ENCODE peak calls at places on chromosomes 2 and 18, in four cellular contexts. Q is HFFc6; Z is activated T-cell treated with anti-CD3 and anti-CD28 coated beads, Interleukin-2, amount 50 U/mL, for 72 hours; E is CD8-positive, alpha-beta T cell. L is an unnamed sample.

GRCh38 chr2:33000986-33001385 is 54.2 kb downstream of the LTBP1 start:
- DNase-seq in Z (no peak), E (no peak), Q (peak; percentile 80), L (no peak)

GRCh38 chr2:227828385-227828990 is 14.8 kb downstream of the CCL20 start:
- DNase-seq in Z (no peak), E (no peak), Q (no peak), L (no peak)

GRCh38 chr2:128441341-128442052 is 122.8 kb upstream of the HS6ST1 start:
- DNase-seq in Q (no peak), Z (no peak), E (no peak), L (no peak)

GRCh38 chr2:61376211-61376610 is 94.7 kb downstream of the USP34 start:
- DNase-seq in Q (no peak), Z (no peak), E (no peak), L (no peak)

GRCh38 chr2:101474752-101475384 is at the start of gene RFX8:
- DNase-seq in Z (peak; percentile 75), E (peak; percentile 23), Q (peak; percentile 94), L (peak; percentile 70)

GRCh38 chr2:147173798-147174197 is 671.0 kb upstream of the ACVR2A start:
- DNase-seq in Q (no peak), Z (no peak), E (no peak), L (no peak)

GRCh38 chr2:17851731-17852585 is 26.5 kb upstream of the KCNS3 start:
- DNase-seq in E (no peak), Q (peak; percentile 70), Z (peak; percentile 31), L (peak; percentile 11)

GRCh38 chr2:48504647-48505327 is 25.2 kb upstream of the STON1 start:
- DNase-seq in Q (peak; percentile 56), E (no peak), Z (no peak), L (no peak)

GRCh38 chr2:242030226-242030575 is 160.7 kb downstream of the RTP5 start:
- DNase-seq in E (no peak), Q (no peak), Z (no peak), L (no peak)

GRCh38 chr2:165558832-165559231 is 89.3 kb downstream of the CSRNP3 start:
- DNase-seq in Q (no peak), E (no peak), Z (no peak), L (no peak)

GRCh38 chr18:79644666-79645057 is 34.9 kb upstream of the CTDP1 start:
- DNase-seq in Q (no peak), Z (no peak), E (no peak), L (no peak)

GRCh38 chr2:10551496-10551895 is 103.4 kb upstream of the ODC1 start:
- DNase-seq in Q (no peak), Z (no peak), E (no peak), L (no peak)

GRCh38 chr2:208252766-208253492 is 1.9 kb downstream of the IDH1 start:
- DNase-seq in E (no peak), Z (no peak), Q (no peak), L (no peak)

GRCh38 chr2:31270136-31270535 is 36.2 kb downstream of the EHD3 start:
- DNase-seq in E (no peak), Z (no peak), Q (peak; percentile 85), L (no peak)

GRCh38 chr18:57744211-57744694 is 58.9 kb downstream of the ATP8B1 start:
- DNase-seq in Z (no peak), Q (no peak), E (no peak), L (no peak)

GRCh38 chr2:191066281-191067233 is 52.6 kb upstream of the STAT1 start:
- DNase-seq in Z (no peak), E (no peak), Q (no peak), L (no peak)

GRCh38 chr2:38256610-38257009 is 120.5 kb downstream of the ATL2 start:
- DNase-seq in Z (no peak), Q (no peak), E (no peak), L (no peak)

GRCh38 chr18:7017013-7017412 is 100.6 kb downstream of the LAMA1 start:
- DNase-seq in Z (no peak), Q (no peak), E (no peak), L (no peak)

GRCh38 chr18:48953096-48953706 is 2.4 kb upstream of the SMAD7 start:
- DNase-seq in Q (no peak), Z (no peak), E (no peak), L (no peak)

GRCh38 chr2:186599186-186599778 is 9.4 kb downstream of the ITGAV start:
- DNase-seq in E (no peak), Z (no peak), Q (no peak), L (no peak)

GRCh38 chr2:55338268-55338667 is 69.2 kb upstream of the MTIF2 start:
- DNase-seq in Q (no peak), E (no peak), Z (no peak), L (no peak)

GRCh38 chr18:6943143-6943542 is 174.5 kb downstream of the LAMA1 start:
- DNase-seq in Q (no peak), E (no peak), Z (no peak), L (no peak)

GRCh38 chr18:38586327-38586726 is 1020.7 kb upstream of the CELF4 start:
- DNase-seq in E (no peak), Z (no peak), Q (no peak), L (no peak)

GRCh38 chr18:9683418-9684396 is 24.4 kb upstream of the RAB31 start:
- DNase-seq in Q (peak; percentile 74), Z (no peak), E (no peak), L (no peak)

GRCh38 chr2:210647151-210647550 is 90.8 kb downstream of the CPS1 start:
- DNase-seq in E (no peak), Z (no peak), Q (no peak), L (no peak)

GRCh38 chr2:126887506-126887905 is 11.2 kb upstream of the TEX51 start:
- DNase-seq in Z (no peak), Q (no peak), E (no peak), L (no peak)

GRCh38 chr2:119249855-119250775 is 26.5 kb downstream of the STEAP3 start:
- DNase-seq in Q (no peak), E (no peak), Z (no peak), L (no peak)

L was measured in activated T-helper 2 cell treated with anti-CD3 and anti-CD28 coated beads, Interferon-gamma antibody, Interleukin-2, Interleukin-4, amounts not matched to agents 10 μg/mL and 5 μg/mL and 100 μg/mL, durations not matched to agents 14 hours and 24 hours and 36 hours.